ENCODE peak calls at places on chromosomes 6 and 20, in nine cellular contexts. Q is HEK293T; D is SW 1271; S is cardiac fibroblast; L is AG10803; X is fibroblast of pulmonary artery; N is fibroblast of gingiva; F is stimulated activated CD8-positive, alpha-beta memory T cell treated with anti-CD3 and anti-CD28 coated beads, Interleukin-15, amount 100 ng/mL, for 24 hours; C is LHCN-M2. J is an unnamed sample.

GRCh38 chr20:44683263-44684046 is 31.7 kb upstream of the CCN5 start:
- DNase-seq in X (peak; percentile 64), Q (peak; percentile 76), D (peak; percentile 28), S (peak; percentile 53), F (peak; percentile 23), L (no peak), N (no peak), C (no peak), J (peak; percentile 71)

GRCh38 chr6:73695619-73696421 is at the start of gene CD109:
- DNase-seq in X (peak; percentile 83), S (peak; percentile 83), L (peak; percentile 81), C (peak; percentile 81), D (peak; percentile 35), F (peak; percentile 22), N (peak; percentile 80), Q (peak; percentile 51), J (no peak)

GRCh38 chr20:4383966-4384365 is 337.7 kb upstream of the PRND start:
- DNase-seq in L (peak; percentile 19), S (no peak), X (peak; percentile 27), N (no peak), F (no peak), D (no peak), Q (no peak), C (peak; percentile 8), J (no peak)

GRCh38 chr6:158867381-158868121 is 48.4 kb upstream of the EZR start:
- DNase-seq in X (no peak), S (no peak), L (no peak), F (no peak), Q (no peak), D (no peak), C (no peak), N (no peak), J (no peak)

GRCh38 chr6:111750753-111751684 is 122.2 kb downstream of the FYN start:
- DNase-seq in S (peak; percentile 90), X (peak; percentile 97), C (peak; percentile 66), D (no peak), Q (no peak), N (peak; percentile 34), L (peak; percentile 34), F (no peak), J (no peak)

GRCh38 chr6:53593001-53593488 is 48.1 kb upstream of the GCLC start:
- DNase-seq in N (peak; percentile 20), X (peak; percentile 43), C (peak; percentile 72), L (peak; percentile 89), F (no peak), D (no peak), Q (no peak), S (peak; percentile 26), J (no peak)

GRCh38 chr20:51444472-51444871 is 98.0 kb downstream of the NFATC2 start:
- DNase-seq in S (peak; percentile 57), C (no peak), F (no peak), X (peak; percentile 21), N (no peak), Q (no peak), D (no peak), L (peak; percentile 75), J (no peak)

GRCh38 chr6:31037692-31038091 is 27.4 kb downstream of the MUC22 start:
- DNase-seq in F (no peak), C (peak; percentile 70), Q (no peak), D (no peak), N (peak; percentile 47), S (peak; percentile 8), X (no peak), L (peak; percentile 78), J (no peak)

GRCh38 chr6:158502593-158502950 is 57.3 kb upstream of the TMEM181 start:
- DNase-seq in D (no peak), L (no peak), N (no peak), X (no peak), S (no peak), F (no peak), C (no peak), Q (no peak), J (no peak)